ENCODE peak calls at places on chromosome 11, in four cellular contexts. W is choroid plexus epithelial cell, H is HEK293T, F is hypothalamus. Z is an unnamed sample.

GRCh38 chr11:87597696-87598095 is 560.0 kb downstream of the TMEM135 start:
- DNase-seq in W (no peak), H (no peak), F (no peak), Z (no peak)

GRCh38 chr11:44680982-44681597 is 45.7 kb upstream of the TSPAN18 start:
- DNase-seq in W (no peak), H (no peak), F (no peak), Z (no peak)

GRCh38 chr11:106961048-106961447 is 57.2 kb downstream of the GUCY1A2 start:
- DNase-seq in W (no peak), H (no peak), F (no peak), Z (no peak)

GRCh38 chr11:407651-408080 is 7.1 kb downstream of the SIGIRR start:
- DNase-seq in W (no peak), H (no peak), F (no peak), Z (no peak)

GRCh38 chr11:17991799-17992433 is 20.9 kb downstream of the SERGEF start:
- DNase-seq in W (peak; percentile 84), H (peak; percentile 65), F (no peak), Z (peak; percentile 13)

GRCh38 chr11:76524919-76525318 is 80.1 kb downstream of the EMSY start:
- DNase-seq in W (peak; percentile 46), H (no peak), F (no peak), Z (no peak)

GRCh38 chr11:12029738-12030363 is 21.4 kb upstream of the DKK3 start:
- DNase-seq in W (no peak), H (no peak), F (no peak), Z (no peak)

GRCh38 chr11:37613031-37613430 is 1015.0 kb upstream of the RAG2 start:
- DNase-seq in W (no peak), H (no peak), F (no peak), Z (no peak)

GRCh38 chr11:1377231-1377780 is 12.4 kb upstream of the BRSK2 start:
- DNase-seq in W (no peak), H (no peak), F (no peak), Z (no peak)

GRCh38 chr11:129750343-129751292 is 65.0 kb upstream of the TMEM45B start:
- DNase-seq in W (peak; percentile 82), H (peak; percentile 74), F (peak; percentile 35), Z (peak; percentile 58)

GRCh38 chr11:117931971-117932370 is 2.8 kb upstream of the TMPRSS13 start:
- DNase-seq in W (peak; percentile 18), H (no peak), F (no peak), Z (no peak)

GRCh38 chr11:68324241-68324640 is 11.8 kb downstream of the LRP5 start:
- DNase-seq in W (no peak), H (no peak), F (no peak), Z (no peak)